ENCODE peak calls at places on chromosomes 4 and X, in nine cellular contexts. X is fibroblast of mammary gland, T is heart right ventricle, K is stomach, Z is Peyer's patch, H is mucosa of descending colon, G is HCT116, O is K562, S is tibial artery. E is an unnamed sample.

GRCh38 chrX:40433160-40433559 is 147.6 kb upstream of the ATP6AP2 start:
- DNase-seq in Z (no peak), O (no peak), H (no peak), K (no peak), G (no peak), S (no peak), X (no peak), T (no peak), E (no peak)

GRCh38 chrX:153238361-153238760 is 59.3 kb downstream of the MAGEA1 start:
- DNase-seq in G (no peak), T (no peak), K (no peak), Z (no peak), O (no peak), X (no peak), S (no peak), H (no peak), E (no peak)

GRCh38 chrX:2595258-2595657 is 94.5 kb upstream of the DHRSX start:
- DNase-seq in Z (no peak), X (peak; percentile 91), G (no peak), K (no peak), S (no peak), O (no peak), T (no peak), H (no peak), E (no peak)

GRCh38 chr4:146477054-146477453 is 44.7 kb downstream of the SLC10A7 start:
- DNase-seq in X (no peak), K (no peak), T (no peak), Z (no peak), O (no peak), H (no peak), G (no peak), S (no peak), E (peak; percentile 57)

GRCh38 chr4:186265683-186266648 is at the start of gene F11:
- DNase-seq in X (no peak), G (no peak), Z (no peak), O (no peak), T (no peak), K (no peak), S (no peak), H (no peak), E (no peak)

GRCh38 chrX:42930951-42931350 is 153.0 kb upstream of the PPP1R2C start:
- DNase-seq in K (no peak), T (no peak), X (no peak), S (no peak), Z (no peak), H (no peak), G (no peak), O (no peak), E (peak; percentile 14)

GRCh38 chrX:39158801-39159657 is 357.8 kb downstream of the MID1IP1 start:
- DNase-seq in Z (no peak), K (no peak), S (no peak), H (no peak), O (no peak), X (peak; percentile 9), G (no peak), T (no peak), E (peak; percentile 51)

GRCh38 chr4:12644261-12644660 is 839.9 kb downstream of the RAB28 start:
- DNase-seq in O (no peak), G (no peak), K (no peak), T (no peak), X (no peak), Z (no peak), S (no peak), H (no peak), E (no peak)

DNA sequence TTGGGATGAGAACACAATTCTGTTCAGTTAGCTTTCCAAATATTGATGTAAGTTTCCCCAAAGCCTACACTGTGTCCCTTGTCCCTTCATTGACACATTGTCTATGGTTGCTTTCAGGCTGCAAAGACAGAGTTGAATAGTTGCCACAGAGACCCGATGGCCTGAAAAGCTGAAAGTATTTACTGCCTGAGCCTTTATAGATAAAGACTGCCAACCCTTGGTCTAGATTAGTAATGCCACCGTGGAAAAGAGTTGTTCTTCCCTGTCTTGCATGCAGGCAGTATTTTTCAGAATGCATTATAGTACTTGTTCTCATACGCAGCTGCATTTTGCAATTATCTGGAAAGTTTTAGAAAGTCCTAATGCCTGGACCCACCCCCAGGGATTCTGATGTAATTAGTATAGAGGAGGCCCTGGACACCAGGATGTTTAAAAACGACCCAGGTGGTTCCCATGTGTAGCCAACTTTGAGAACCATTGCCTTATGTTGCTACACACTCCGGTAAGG is 180.8 kb downstream of the FRMPD4 start:
- DNase-seq in X (peak; percentile 11), S (no peak), K (no peak), H (no peak), T (no peak), G (no peak), O (no peak), Z (no peak), E (no peak)
- TF ChIP-seq CTCF in X (no peak), S (no peak), K (no peak), H (no peak), T (no peak), G (no peak), O (no peak), Z (no peak), E (no peak)

DNA sequence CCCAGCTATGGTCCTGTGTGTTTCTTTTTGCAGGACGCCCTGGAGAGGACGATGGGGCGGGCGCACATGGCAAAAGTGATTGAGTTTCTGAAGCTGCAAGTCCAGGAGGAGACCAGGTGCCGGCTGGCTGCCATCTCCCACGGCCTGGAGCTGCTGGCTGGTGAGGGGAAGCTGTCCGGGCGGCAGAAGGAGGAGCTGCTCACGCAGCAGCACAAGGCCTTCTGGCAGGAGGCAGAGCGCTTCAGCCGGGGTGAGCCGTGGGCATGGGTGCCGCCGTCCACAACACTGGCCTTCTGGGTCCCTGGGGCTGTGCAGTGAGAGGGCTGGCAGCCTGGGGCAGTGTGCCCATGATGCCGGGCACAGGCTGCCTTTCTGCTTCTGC is 41.8 kb downstream of the EVC start:
- DNase-seq in T (no peak), H (no peak), O (no peak), G (no peak), Z (no peak), S (no peak), X (no peak), K (no peak), E (no peak)
- H3K4me3 ChIP-seq in T (no peak overlapping the region), H (no peak overlapping the region), O (no peak overlapping the region), G (no peak overlapping the region), Z (no peak overlapping the region), S (no peak overlapping the region), X (no peak overlapping the region), K (no peak overlapping the region), E (peak overlapping the region; percentile 9)

GRCh38 chr4:139655116-139655515 is 10.5 kb upstream of the MGST2 start:
- DNase-seq in O (no peak), K (no peak), H (no peak), S (no peak), X (peak; percentile 62), T (no peak), G (no peak), Z (no peak), E (no peak)
- TF ChIP-seq CTCF in O (peak; percentile 49), K (peak; percentile 22), H (no peak), S (peak; percentile 31), X (peak; percentile 48), T (peak; percentile 32), G (peak; percentile 50), Z (peak; percentile 18), E (peak; percentile 50)

GRCh38 chr4:7045553-7045952 is 2.4 kb downstream of the TADA2B start:
- DNase-seq in S (no peak), K (no peak), X (no peak), T (no peak), H (no peak), G (no peak), O (no peak), Z (no peak), E (no peak)
- H3K4me3 ChIP-seq in S (no peak overlapping the region), K (peak overlapping the region; percentile 98), X (no peak overlapping the region), T (peak overlapping the region; percentile 99), H (no peak overlapping the region), G (no peak overlapping the region), O (no peak overlapping the region), Z (peak overlapping the region; percentile 100), E (no peak overlapping the region)

GRCh38 chr4:84403656-84404055 is 95.4 kb downstream of the NKX6-1 start:
- DNase-seq in K (no peak), S (no peak), H (no peak), O (no peak), T (no peak), Z (no peak), X (peak; percentile 47), G (no peak), E (no peak)

GRCh38 chr4:84401669-84402068 is 97.4 kb downstream of the NKX6-1 start:
- DNase-seq in G (peak; percentile 8), S (no peak), T (no peak), O (no peak), X (no peak), H (no peak), K (no peak), Z (no peak), E (no peak)
- TF ChIP-seq CTCF in G (no peak), S (no peak), T (no peak), O (no peak), X (no peak), H (no peak), K (no peak), Z (no peak), E (peak; percentile 27)

E was measured in retinal pigment epithelial cell.